ENCODE peak calls at places on chromosomes 1 and 21, in four cellular contexts. One of them, this sample, is unnamed.

GRCh38 chr1:66300986-66301451 is 232.9 kb upstream of the SGIP1 start:
- DNase-seq in fibroblast of pulmonary artery: peak
- DNase-seq in CD8-positive, alpha-beta T cell: no peak
- DNase-seq in NCI-H2171 treated with DMSO at 0.1 percent for 48 hours: no peak
- DNase-seq in this sample: peak

GRCh38 chr1:1299686-1300351 is 7.9 kb downstream of the ACAP3 start:
- DNase-seq in CD8-positive, alpha-beta T cell: no peak
- DNase-seq in NCI-H2171 treated with DMSO at 0.1 percent for 48 hours: peak
- DNase-seq in fibroblast of pulmonary artery: no peak
- DNase-seq in this sample: no peak

GRCh38 chr1:161900155-161900554 is 123.5 kb downstream of the OLFML2B start:
- DNase-seq in fibroblast of pulmonary artery: no peak
- DNase-seq in NCI-H2171 treated with DMSO at 0.1 percent for 48 hours: no peak
- DNase-seq in CD8-positive, alpha-beta T cell: no peak
- DNase-seq in this sample: no peak

GRCh38 chr1:209232759-209233158 is 350.8 kb upstream of the CAMK1G start:
- DNase-seq in fibroblast of pulmonary artery: no peak
- DNase-seq in CD8-positive, alpha-beta T cell: no peak
- DNase-seq in NCI-H2171 treated with DMSO at 0.1 percent for 48 hours: no peak
- DNase-seq in this sample: no peak

GRCh38 chr1:181730606-181731005 is 247.3 kb downstream of the CACNA1E start:
- DNase-seq in NCI-H2171 treated with DMSO at 0.1 percent for 48 hours: no peak
- DNase-seq in fibroblast of pulmonary artery: no peak
- DNase-seq in CD8-positive, alpha-beta T cell: no peak
- DNase-seq in this sample: no peak

GRCh38 chr1:8487249-8487648 is 169.3 kb downstream of the SLC45A1 start:
- DNase-seq in CD8-positive, alpha-beta T cell: no peak
- DNase-seq in NCI-H2171 treated with DMSO at 0.1 percent for 48 hours: no peak
- DNase-seq in fibroblast of pulmonary artery: no peak
- DNase-seq in this sample: no peak

GRCh38 chr1:15027515-15027948 is 126.0 kb upstream of the TMEM51 start:
- DNase-seq in CD8-positive, alpha-beta T cell: peak
- DNase-seq in NCI-H2171 treated with DMSO at 0.1 percent for 48 hours: peak
- DNase-seq in fibroblast of pulmonary artery: peak
- DNase-seq in this sample: peak

GRCh38 chr1:158089925-158090675 is 90.6 kb upstream of the CD1D start:
- DNase-seq in NCI-H2171 treated with DMSO at 0.1 percent for 48 hours: no peak
- DNase-seq in fibroblast of pulmonary artery: no peak
- DNase-seq in CD8-positive, alpha-beta T cell: no peak
- DNase-seq in this sample: no peak

GRCh38 chr1:224333939-224334701 is 4.1 kb upstream of the NVL start:
- DNase-seq in CD8-positive, alpha-beta T cell: no peak
- DNase-seq in fibroblast of pulmonary artery: no peak
- DNase-seq in NCI-H2171 treated with DMSO at 0.1 percent for 48 hours: no peak
- DNase-seq in this sample: no peak

GRCh38 chr1:91402023-91402422 is 2.6 kb downstream of the HFM1 start:
- DNase-seq in NCI-H2171 treated with DMSO at 0.1 percent for 48 hours: peak
- DNase-seq in fibroblast of pulmonary artery: peak
- DNase-seq in CD8-positive, alpha-beta T cell: no peak
- DNase-seq in this sample: peak

GRCh38 chr1:173669491-173669941 is at the start of gene ANKRD45:
- DNase-seq in NCI-H2171 treated with DMSO at 0.1 percent for 48 hours: no peak
- DNase-seq in CD8-positive, alpha-beta T cell: no peak
- DNase-seq in fibroblast of pulmonary artery: peak
- DNase-seq in this sample: no peak

GRCh38 chr1:93814795-93815737 is 63.9 kb downstream of the DNTTIP2 start:
- DNase-seq in NCI-H2171 treated with DMSO at 0.1 percent for 48 hours: peak
- DNase-seq in CD8-positive, alpha-beta T cell: no peak
- DNase-seq in fibroblast of pulmonary artery: no peak
- DNase-seq in this sample: no peak

GRCh38 chr1:114695430-114696093 is at the start of gene AMPD1:
- DNase-seq in fibroblast of pulmonary artery: peak
- DNase-seq in NCI-H2171 treated with DMSO at 0.1 percent for 48 hours: no peak
- DNase-seq in CD8-positive, alpha-beta T cell: no peak
- DNase-seq in this sample: no peak

GRCh38 chr1:233112184-233113008 is 162.0 kb downstream of the NTPCR start:
- DNase-seq in NCI-H2171 treated with DMSO at 0.1 percent for 48 hours: no peak
- DNase-seq in CD8-positive, alpha-beta T cell: no peak
- DNase-seq in fibroblast of pulmonary artery: peak
- DNase-seq in this sample: no peak

GRCh38 chr1:174258148-174258550 is 98.8 kb downstream of the RABGAP1L start:
- DNase-seq in NCI-H2171 treated with DMSO at 0.1 percent for 48 hours: peak
- DNase-seq in CD8-positive, alpha-beta T cell: peak
- DNase-seq in fibroblast of pulmonary artery: peak
- DNase-seq in this sample: no peak

GRCh38 chr1:225114354-225114995 is 185.0 kb downstream of the DNAH14 start:
- DNase-seq in CD8-positive, alpha-beta T cell: no peak
- DNase-seq in fibroblast of pulmonary artery: peak
- DNase-seq in NCI-H2171 treated with DMSO at 0.1 percent for 48 hours: no peak
- DNase-seq in this sample: no peak

GRCh38 chr1:201358596-201358995 is 18.9 kb downstream of the TNNT2 start:
- DNase-seq in fibroblast of pulmonary artery: peak
- DNase-seq in NCI-H2171 treated with DMSO at 0.1 percent for 48 hours: no peak
- DNase-seq in CD8-positive, alpha-beta T cell: no peak
- DNase-seq in this sample: no peak

GRCh38 chr1:24118410-24119242 is 6.7 kb upstream of the MYOM3 start:
- DNase-seq in fibroblast of pulmonary artery: no peak
- DNase-seq in CD8-positive, alpha-beta T cell: no peak
- DNase-seq in NCI-H2171 treated with DMSO at 0.1 percent for 48 hours: no peak
- DNase-seq in this sample: no peak

GRCh38 chr21:38771536-38771935 is 34.2 kb upstream of the ETS2 start:
- DNase-seq in fibroblast of pulmonary artery: no peak
- DNase-seq in CD8-positive, alpha-beta T cell: no peak
- DNase-seq in NCI-H2171 treated with DMSO at 0.1 percent for 48 hours: no peak
- DNase-seq in this sample: no peak

GRCh38 chr1:67558449-67559193 is 126.4 kb upstream of the GADD45A start:
- DNase-seq in NCI-H2171 treated with DMSO at 0.1 percent for 48 hours: no peak
- DNase-seq in fibroblast of pulmonary artery: no peak
- DNase-seq in CD8-positive, alpha-beta T cell: no peak
- DNase-seq in this sample: no peak

GRCh38 chr1:21921100-21921875 is 15.8 kb downstream of the HSPG2 start:
- DNase-seq in NCI-H2171 treated with DMSO at 0.1 percent for 48 hours: no peak
- DNase-seq in fibroblast of pulmonary artery: no peak
- DNase-seq in CD8-positive, alpha-beta T cell: no peak
- DNase-seq in this sample: no peak

GRCh38 chr1:116374340-116375164 is 1.5 kb downstream of the ATP1A1 start:
- DNase-seq in NCI-H2171 treated with DMSO at 0.1 percent for 48 hours: peak
- DNase-seq in CD8-positive, alpha-beta T cell: no peak
- DNase-seq in fibroblast of pulmonary artery: no peak
- DNase-seq in this sample: no peak

This sample was measured in NCI-H2029.